ENCODE peak calls at places on chromosomes 4 and X, in four cellular contexts. M is fibroblast of lung, V is HepG2, B is H9. R is an unnamed sample. For H4K20me1, the result is how much of the 10 kb centered on the place peaks cover.

GRCh38 chr4:38357546-38357945 is 306.5 kb upstream of the KLF3 start:
- DNase-seq in V (no peak), B (no peak), M (no peak), R (no peak)

GRCh38 chr4:175444512-175444911 is 367.6 kb downstream of the GPM6A start:
- DNase-seq in V (no peak), B (no peak), M (no peak), R (no peak)

GRCh38 chrX:138748480-138748879 is 37.0 kb upstream of the FGF13 start:
- DNase-seq in B (no peak), V (no peak), M (peak), R (peak)

GRCh38 chr4:6892190-6892908 is 17.3 kb upstream of the TBC1D14 start:
- DNase-seq in V (peak), B (peak), M (peak), R (no peak)

GRCh38 chr4:115781528-115782146 is 668.2 kb upstream of the NDST4 start:
- DNase-seq in M (no peak), B (no peak), V (no peak), R (peak)

GRCh38 chr4:6201580-6202091 is 1.3 kb upstream of the JAKMIP1 start:
- DNase-seq in B (no peak), V (no peak), M (no peak), R (peak)

GRCh38 chr4:129377131-129377845 is 281.3 kb downstream of the C4orf33 start:
- DNase-seq in M (no peak), B (no peak), V (no peak), R (no peak)

GRCh38 chr4:73401412-73401811 is 2.7 kb upstream of the ALB start:
- DNase-seq in B (no peak), V (no peak), M (no peak), R (no peak)

GRCh38 chr4:169272265-169272886 is 1.6 kb upstream of the SH3RF1 start:
- DNase-seq in B (no peak), M (peak), V (no peak), R (no peak)

GRCh38 chrX:51461053-51462050 is 35.0 kb downstream of the NUDT11 start:
- DNase-seq in V (peak), B (peak), M (peak), R (peak)

GRCh38 chrX:13092455-13092941 is 48.1 kb upstream of the FAM9C start:
- DNase-seq in B (no peak), M (no peak), V (no peak), R (no peak)

GRCh38 chrX:13087322-13088154 is 43.1 kb upstream of the FAM9C start:
- DNase-seq in V (no peak), M (no peak), B (no peak), R (no peak)

GRCh38 chrX:13091111-13091765 is 46.8 kb upstream of the FAM9C start:
- DNase-seq in V (no peak), M (peak), B (no peak), R (no peak)

GRCh38 chrX:13088155-13088485 is 43.7 kb upstream of the FAM9C start:
- DNase-seq in M (no peak), V (no peak), B (no peak), R (no peak)

DNA sequence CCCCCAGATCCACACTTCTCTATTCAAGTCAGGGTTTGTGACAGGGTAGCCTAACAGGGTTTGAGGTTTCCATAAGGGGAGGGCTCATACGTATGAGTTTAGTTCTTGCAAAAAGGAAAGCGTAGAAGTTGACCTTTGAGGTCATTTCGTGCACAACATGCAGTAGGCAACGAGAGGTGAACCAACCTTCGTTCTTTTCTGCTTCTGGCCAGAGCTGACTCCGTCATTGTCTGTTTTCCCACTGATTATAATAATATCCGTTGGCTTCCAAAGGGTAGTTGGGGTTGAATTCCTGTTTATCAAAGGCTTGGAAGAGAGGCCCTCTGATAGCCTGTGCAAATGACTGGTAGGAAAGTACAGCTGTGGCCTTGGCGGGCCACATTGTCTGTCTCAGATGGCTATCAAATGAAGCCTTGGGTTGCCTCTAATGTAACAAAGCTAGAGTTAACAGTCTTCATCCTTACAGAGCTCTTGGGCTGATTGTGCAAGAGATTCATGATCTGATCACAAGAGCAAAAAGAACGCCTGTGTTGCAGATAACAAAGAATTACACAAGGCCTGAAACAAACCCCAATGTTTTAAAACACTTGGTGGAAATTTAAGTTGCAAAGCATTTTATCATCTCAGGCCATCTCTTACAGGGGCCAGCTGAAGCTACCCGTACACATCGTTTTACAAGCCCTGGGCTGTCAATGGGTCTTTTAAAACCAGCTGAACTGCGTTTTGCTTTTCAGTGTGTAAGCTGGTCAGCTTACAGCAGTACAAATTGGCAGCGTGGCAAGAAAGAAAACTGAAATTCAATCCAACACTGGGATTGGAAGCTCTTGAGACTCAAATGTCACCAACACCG is 46.1 kb upstream of the FAM9C start:
- DNase-seq in V (peak), M (peak), B (no peak), R (no peak)
- H3K9ac ChIP-seq in V (peak), M (no peak), B (no peak), R (no peak)

GRCh38 chr4:1714303-1715001 is 2.3 kb upstream of the SLBP start:
- DNase-seq in B (peak), V (no peak), M (no peak), R (peak)
- H3K4me2 ChIP-seq in B (no peak), V (peak), M (no peak), R (peak)

DNA sequence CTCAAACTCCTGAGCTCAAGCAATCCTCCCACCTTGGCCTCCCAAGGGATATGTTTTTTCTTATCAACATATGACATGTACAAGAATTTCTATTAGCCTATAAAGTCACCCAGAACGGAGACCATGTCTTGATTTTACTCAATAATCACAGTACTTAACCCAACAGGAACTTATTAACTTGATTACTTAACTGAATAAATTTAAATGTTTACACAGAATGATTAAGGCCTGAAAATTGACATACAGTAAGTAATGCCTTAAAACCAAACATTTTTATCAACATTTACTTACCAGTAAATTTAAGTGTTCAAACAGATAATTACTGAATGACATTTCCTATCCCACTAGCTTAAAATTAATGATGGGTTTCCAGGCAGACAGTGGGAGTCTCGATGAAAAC is 25.4 kb downstream of the EIF4E start:
- DNase-seq in B (no peak), V (no peak), M (no peak), R (no peak)
- H4K20me1 ChIP-seq in B (under half), V (under half), M (under half), R (under half)

DNA sequence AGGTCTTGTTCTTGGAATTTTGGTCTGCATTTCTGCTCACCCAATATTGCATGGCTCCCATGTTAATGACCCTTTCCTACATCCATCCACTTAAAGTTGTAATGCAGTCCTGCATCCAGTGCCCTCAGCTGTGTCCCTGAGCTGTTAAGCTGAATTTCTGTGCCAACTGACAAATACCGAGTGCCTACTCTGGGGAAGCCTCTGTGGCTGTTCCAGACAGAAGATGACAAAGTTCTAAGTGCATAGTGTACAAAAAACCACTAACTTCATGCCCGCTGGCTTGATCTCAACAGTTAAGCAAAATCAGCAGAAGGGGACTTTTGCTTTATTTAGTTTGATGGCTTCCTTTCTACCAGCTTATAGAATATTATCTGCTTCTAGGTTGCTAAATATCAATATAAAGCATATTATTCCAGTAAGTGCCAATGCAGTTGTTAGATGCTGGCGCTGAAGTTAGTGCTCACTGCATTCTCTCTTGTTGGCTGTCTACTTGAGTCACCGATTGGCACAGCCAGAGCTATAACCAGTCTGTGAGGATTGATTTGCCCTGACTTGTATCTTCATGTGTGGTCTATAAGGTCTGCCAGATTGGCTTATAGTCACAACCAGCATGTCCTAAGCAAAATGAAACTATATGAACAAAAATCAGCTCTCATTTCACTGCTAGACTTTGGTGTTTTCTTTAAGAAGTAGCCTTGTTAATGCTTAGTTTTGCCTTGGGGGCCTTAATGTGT is 98.9 kb downstream of the KLHL8 start:
- DNase-seq in M (peak), V (no peak), B (no peak), R (no peak)
- H3K9ac ChIP-seq in M (no peak), V (no peak), B (no peak), R (no peak)

GRCh38 chr4:126777649-126778048 is 855.1 kb upstream of the INTU start:
- DNase-seq in B (no peak), M (peak), V (no peak), R (no peak)
- H3K4me2 ChIP-seq in B (no peak), M (peak), V (no peak), R (no peak)

GRCh38 chrX:41664307-41665299 is 24.2 kb upstream of the GPR34 start:
- DNase-seq in M (no peak), B (no peak), V (no peak), R (no peak)
- H4K20me1 ChIP-seq in M (under half), B (under half), V (under half), R (under half)

DNA sequence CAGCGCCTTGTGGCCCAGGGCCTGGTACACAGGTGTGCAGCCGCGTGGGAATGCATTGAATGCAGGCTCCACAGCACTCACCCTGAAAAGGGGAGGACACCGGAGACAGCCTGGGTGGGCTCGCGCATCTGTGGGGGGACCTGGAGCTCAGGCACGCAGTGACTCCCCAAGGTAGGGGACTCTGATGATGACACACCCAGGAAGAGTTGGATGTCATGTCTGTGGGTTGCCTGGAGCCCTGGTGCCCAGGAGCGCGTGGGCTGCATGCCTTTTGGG is 32.7 kb upstream of the HTRA3 start:
- DNase-seq in V (no peak), B (no peak), M (no peak), R (no peak)
- H3K9ac ChIP-seq in V (no peak), B (no peak), M (no peak), R (no peak)